ENCODE peak calls at places on chromosome 1, in eight cellular contexts. N is neuronal stem cell, P is HCT116, O is GM12878, F is lower lobe of right lung, I is kidney epithelial cell, Q is psoas muscle, W is GM23338. R is an unnamed sample. For H3K36me3, the result is how much of the 10 kb centered on the place peaks cover.

GRCh38 chr1:41657679-41658078 is 173.2 kb upstream of the EDN2 start:
- DNase-seq in I (no peak), N (no peak), F (no peak), P (no peak), W (no peak), O (no peak), Q (no peak), R (no peak)

GRCh38 chr1:25516686-25517085 is 26.7 kb upstream of the LDLRAP1 start:
- DNase-seq in W (no peak), F (no peak), N (no peak), I (no peak), P (no peak), Q (no peak), O (no peak), R (no peak)

GRCh38 chr1:225766967-225767413 is 10.6 kb upstream of the SRP9 start:
- DNase-seq in F (no peak), Q (peak), I (no peak), W (no peak), N (no peak), P (no peak), O (no peak), R (no peak)

GRCh38 chr1:165696625-165697100 is 1.7 kb downstream of the ALDH9A1 start:
- DNase-seq in W (no peak), O (no peak), I (no peak), Q (no peak), P (no peak), N (no peak), F (no peak), R (peak)

GRCh38 chr1:78491311-78492071 is 717 bp downstream of the PTGFR start:
- DNase-seq in I (peak), W (peak), P (no peak), O (no peak), F (no peak), Q (peak), N (peak), R (no peak)

GRCh38 chr1:107196973-107197562 is 56.2 kb downstream of the NTNG1 start:
- DNase-seq in I (no peak), F (no peak), P (peak), O (peak), N (peak), Q (no peak), W (peak), R (peak)

GRCh38 chr1:85359874-85360708 is 83.7 kb upstream of the BCL10 start:
- DNase-seq in F (no peak), W (no peak), P (no peak), I (no peak), Q (no peak), O (no peak), N (no peak), R (no peak)

GRCh38 chr1:173440430-173440829 is 36.7 kb upstream of the PRDX6 start:
- DNase-seq in P (no peak), O (no peak), I (no peak), N (no peak), F (no peak), Q (no peak), W (no peak), R (no peak)

GRCh38 chr1:44721521-44722361 is 9.2 kb downstream of the RNU5D-1 start:
- DNase-seq in W (peak), Q (no peak), O (peak), P (peak), F (peak), N (no peak), I (peak), R (peak)

GRCh38 chr1:170309389-170310013 is 163.7 kb downstream of the NTMT2 start:
- DNase-seq in F (no peak), Q (no peak), O (no peak), I (peak), N (no peak), P (no peak), W (no peak), R (no peak)

GRCh38 chr1:173475564-173476196 is 1.5 kb upstream of the PRDX6 start:
- DNase-seq in O (no peak), N (no peak), I (no peak), P (no peak), F (no peak), W (no peak), Q (no peak), R (peak)

GRCh38 chr1:237227507-237227906 is 185.5 kb downstream of the RYR2 start:
- DNase-seq in F (no peak), W (no peak), N (no peak), I (no peak), O (no peak), P (no peak), Q (no peak), R (no peak)

GRCh38 chr1:244349103-244349531 is 102.6 kb downstream of the ADSS2 start:
- DNase-seq in N (no peak), W (no peak), Q (no peak), F (no peak), I (no peak), O (no peak), P (no peak), R (no peak)

GRCh38 chr1:85692730-85693314 is 15.4 kb downstream of the ZNHIT6 start:
- DNase-seq in I (peak), Q (no peak), N (no peak), O (no peak), F (no peak), P (peak), W (peak), R (peak)

GRCh38 chr1:156126701-156127534 is 12.4 kb downstream of the LMNA start:
- DNase-seq in F (peak), Q (peak), P (peak), O (peak), N (no peak), I (no peak), W (no peak), R (no peak)

GRCh38 chr1:78619803-78620579 is at the start of gene IFI44L:
- DNase-seq in P (no peak), Q (peak), W (no peak), I (no peak), F (peak), O (peak), N (no peak), R (no peak)

GRCh38 chr1:59549903-59550302 is 253.0 kb downstream of the FGGY start:
- DNase-seq in N (no peak), Q (no peak), W (no peak), O (no peak), F (peak), P (no peak), I (no peak), R (no peak)

GRCh38 chr1:19926296-19927129 is 3.1 kb upstream of the PLA2G2E start:
- DNase-seq in P (peak), W (no peak), Q (no peak), F (no peak), N (no peak), O (no peak), I (peak), R (no peak)

GRCh38 chr1:117836069-117836468 is 93.4 kb downstream of the GDAP2 start:
- DNase-seq in I (no peak), O (no peak), P (no peak), Q (no peak), F (no peak), N (no peak), W (no peak), R (no peak)

GRCh38 chr1:211326528-211327340 is at the start of gene TRAF5:
- DNase-seq in Q (peak), W (peak), I (no peak), F (peak), P (no peak), O (no peak), N (peak), R (peak)

GRCh38 chr1:5956022-5956830 is 36.0 kb downstream of the NPHP4 start:
- DNase-seq in Q (no peak), F (no peak), W (no peak), N (no peak), I (no peak), P (no peak), O (no peak), R (no peak)

GRCh38 chr1:78441921-78442320 is 48.9 kb upstream of the PTGFR start:
- DNase-seq in Q (no peak), I (no peak), N (no peak), P (no peak), O (no peak), F (no peak), W (no peak), R (no peak)

GRCh38 chr1:113415256-113416189 is 25.2 kb downstream of the MAGI3 start:
- DNase-seq in P (no peak), O (no peak), F (no peak), I (no peak), N (no peak), Q (no peak), W (no peak), R (no peak)

GRCh38 chr1:173856014-173856413 is 11.8 kb downstream of the GAS5 start:
- DNase-seq in P (no peak), I (no peak), Q (no peak), O (no peak), W (no peak), N (no peak), F (no peak), R (no peak)

GRCh38 chr1:29849038-29849750 is 612.9 kb downstream of the PTPRU start:
- DNase-seq in I (no peak), P (no peak), F (no peak), W (peak), Q (no peak), N (peak), O (peak), R (peak)

GRCh38 chr1:231847612-231848390 is 221.2 kb downstream of the DISC1 start:
- DNase-seq in P (no peak), O (no peak), W (no peak), Q (no peak), N (no peak), I (no peak), F (no peak), R (no peak)

GRCh38 chr1:31637915-31638673 is 6.6 kb downstream of the PEF1 start:
- DNase-seq in I (no peak), Q (no peak), O (peak), F (no peak), W (no peak), N (no peak), P (no peak), R (no peak)

GRCh38 chr1:31640179-31640578 is 4.5 kb downstream of the PEF1 start:
- DNase-seq in O (no peak), W (no peak), N (no peak), I (no peak), F (no peak), Q (no peak), P (no peak), R (no peak)

GRCh38 chr1:31642366-31642765 is 2.3 kb downstream of the PEF1 start:
- DNase-seq in P (no peak), F (no peak), O (no peak), I (no peak), N (no peak), Q (no peak), W (peak), R (no peak)

GRCh38 chr1:31640964-31641363 is 3.7 kb downstream of the PEF1 start:
- DNase-seq in N (no peak), W (peak), I (no peak), O (no peak), F (no peak), P (no peak), Q (no peak), R (no peak)

DNA sequence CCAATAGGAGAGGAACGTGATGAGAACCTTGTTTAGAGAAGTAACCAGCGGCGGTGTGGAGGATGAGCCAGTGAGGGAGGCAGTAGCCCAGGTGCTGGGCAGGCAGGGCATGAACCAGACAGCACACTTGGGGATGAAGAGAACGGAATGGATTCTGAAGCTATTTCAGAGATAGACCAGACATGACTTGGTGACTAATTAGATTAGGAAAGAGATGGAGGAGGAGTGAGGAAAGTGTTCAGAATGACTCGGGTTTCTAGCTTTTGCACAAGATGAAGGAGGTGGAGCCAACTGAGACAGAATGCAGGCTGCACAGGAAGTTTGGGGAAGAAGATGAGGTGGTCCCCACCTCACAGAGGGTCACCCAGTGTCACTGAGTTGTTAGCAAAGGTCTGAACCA is 5.1 kb downstream of the PEF1 start:
- DNase-seq in Q (no peak), W (no peak), F (no peak), N (no peak), O (no peak), P (no peak), I (no peak), R (no peak)
- H3K36me3 ChIP-seq in Q (under half), W (under half), F (under half), N (under half), O (under half), P (under half), I (under half), R (under half)

GRCh38 chr1:63319069-63320023 is 3.0 kb upstream of the FOXD3 start:
- DNase-seq in P (no peak), W (peak), Q (no peak), I (no peak), N (peak), F (no peak), O (no peak), R (no peak)
- H3K4me3 ChIP-seq in P (no peak), W (peak), Q (no peak), I (no peak), N (no peak), F (no peak), O (no peak), R (no peak)

DNA sequence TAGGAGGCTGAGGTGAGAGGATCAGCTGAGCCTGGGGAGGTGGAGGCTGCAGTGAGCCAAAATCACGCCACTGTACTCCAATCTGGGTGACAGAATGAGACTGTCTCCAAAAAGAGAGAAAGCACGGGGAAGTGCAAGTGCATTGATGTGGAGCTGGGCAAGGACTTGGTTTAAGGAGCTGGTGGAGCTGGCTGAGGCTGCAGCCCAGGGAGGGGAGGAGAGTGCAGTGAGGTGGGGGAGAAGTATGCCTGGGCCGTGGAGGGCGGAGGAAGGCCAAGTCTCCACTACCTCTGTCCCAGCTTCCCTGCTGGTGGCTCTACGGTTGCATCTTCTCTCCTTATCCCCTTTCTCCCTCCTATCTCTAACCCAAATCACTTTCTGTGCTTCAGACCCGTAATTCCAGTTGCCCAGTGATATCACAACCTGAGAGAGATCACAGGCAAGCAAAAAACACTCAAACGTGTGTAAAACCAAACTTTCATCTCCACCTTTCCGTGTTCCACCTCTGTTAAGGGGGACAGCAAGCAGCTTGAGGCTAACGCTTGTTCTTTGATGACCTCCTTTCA is 11.1 kb downstream of the TOR3A start:
- DNase-seq in N (no peak), P (no peak), F (no peak), W (no peak), I (no peak), O (no peak), Q (no peak), R (no peak)
- H3K36me3 ChIP-seq in N (under half), P (under half), F (half or more), W (under half), I (under half), O (under half), Q (half or more), R (half or more)

GRCh38 chr1:35029756-35030155 is 2.0 kb downstream of the ZMYM6 start:
- DNase-seq in W (no peak), Q (no peak), F (no peak), N (no peak), I (no peak), O (no peak), P (no peak), R (no peak)
- H3K4me3 ChIP-seq in W (no peak), Q (peak), F (peak), N (no peak), I (no peak), O (peak), P (no peak), R (no peak)

GRCh38 chr1:220164116-220164515 is 70.2 kb downstream of the IARS2 start:
- DNase-seq in Q (no peak), W (no peak), I (no peak), O (no peak), P (no peak), N (no peak), F (no peak), R (no peak)
- H3K36me3 ChIP-seq in Q (half or more), W (under half), I (under half), O (under half), P (under half), N (under half), F (half or more), R (under half)

GRCh38 chr1:67306547-67306946 is 1.1 kb upstream of the IL12RB2 start:
- DNase-seq in W (no peak), N (no peak), Q (no peak), F (no peak), I (no peak), P (no peak), O (no peak), R (no peak)

GRCh38 chr1:67307251-67308060 is at the start of gene IL12RB2:
- DNase-seq in I (no peak), P (no peak), N (peak), O (no peak), Q (peak), W (peak), F (no peak), R (no peak)

GRCh38 chr1:67304023-67304422 is 3.6 kb upstream of the IL12RB2 start:
- DNase-seq in F (no peak), N (no peak), W (no peak), P (no peak), O (no peak), I (no peak), Q (no peak), R (no peak)

GRCh38 chr1:67312630-67313029 is 5.0 kb downstream of the IL12RB2 start:
- DNase-seq in Q (no peak), I (no peak), N (no peak), F (no peak), O (no peak), P (no peak), W (no peak), R (no peak)

DNA sequence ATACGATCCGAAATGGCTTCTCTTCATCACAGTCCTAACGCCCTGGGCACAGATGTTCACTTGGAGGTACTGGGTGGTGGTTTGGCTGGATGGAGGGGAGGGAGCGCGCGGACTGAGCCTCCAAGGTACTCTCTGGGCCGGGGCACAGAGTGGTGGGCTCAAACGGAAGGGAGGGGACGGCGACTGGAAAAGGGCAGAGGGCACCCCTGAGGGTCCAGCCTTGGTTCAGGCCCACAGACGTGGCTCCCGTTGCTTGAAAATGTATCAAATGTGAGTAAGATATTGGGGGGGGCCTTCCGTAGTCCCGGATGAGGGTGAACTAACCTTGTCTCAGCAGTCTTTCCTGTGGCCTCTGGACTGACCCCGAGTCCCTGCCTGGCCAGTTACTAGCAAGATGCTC is 463 bp downstream of the IL12RB2 start:
- DNase-seq in F (no peak), O (no peak), W (peak), Q (no peak), P (no peak), N (no peak), I (no peak), R (peak)
- H3K4me3 ChIP-seq in F (peak), O (peak), W (peak), Q (peak), P (no peak), N (no peak), I (no peak), R (no peak)

GRCh38 chr1:11057477-11057876 is 2.3 kb downstream of the SRM start:
- DNase-seq in N (no peak), Q (peak), P (no peak), O (no peak), I (no peak), W (no peak), F (no peak), R (no peak)
- H3K36me3 ChIP-seq in N (under half), Q (under half), P (under half), O (under half), I (under half), W (under half), F (under half), R (under half)

DNA sequence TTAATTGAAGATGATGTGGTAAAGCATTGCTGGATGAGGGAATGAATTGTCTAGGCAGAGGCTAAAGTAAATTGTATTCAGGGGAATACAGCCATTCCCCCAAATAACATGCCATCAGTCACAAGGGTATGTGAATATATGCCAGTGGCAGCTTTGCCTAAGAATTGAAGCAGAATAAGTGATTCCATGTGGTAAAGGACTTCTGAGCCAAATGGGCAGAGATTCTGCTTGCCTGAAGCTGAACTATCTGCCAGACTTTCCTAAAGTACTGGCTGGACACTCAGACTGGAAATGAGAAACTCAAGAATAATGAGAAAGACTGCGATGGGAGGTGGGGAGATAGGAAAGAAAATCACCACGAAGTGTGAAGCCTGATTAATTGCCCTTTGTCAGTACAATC is 2.4 kb downstream of the LIX1L start:
- DNase-seq in W (no peak), P (no peak), I (no peak), Q (no peak), F (no peak), N (no peak), O (no peak), R (no peak)
- H3K4me3 ChIP-seq in W (no peak), P (no peak), I (no peak), Q (peak), F (no peak), N (no peak), O (no peak), R (no peak)

GRCh38 chr1:228016653-228017355 is 10.0 kb downstream of the WNT3A start:
- DNase-seq in N (no peak), P (no peak), I (no peak), O (no peak), F (no peak), W (no peak), Q (no peak), R (no peak)

GRCh38 chr1:228018125-228018398 is 11.3 kb downstream of the WNT3A start:
- DNase-seq in N (no peak), P (no peak), Q (no peak), I (no peak), W (no peak), F (no peak), O (no peak), R (no peak)

GRCh38 chr1:228017356-228018124 is 10.7 kb downstream of the WNT3A start:
- DNase-seq in P (no peak), I (no peak), F (peak), W (no peak), Q (peak), O (no peak), N (no peak), R (no peak)

GRCh38 chr1:228020686-228021525 is 14.1 kb downstream of the WNT3A start:
- DNase-seq in Q (peak), I (no peak), P (no peak), W (no peak), O (no peak), N (no peak), F (peak), R (no peak)

GRCh38 chr1:228018961-228019721 is 12.3 kb downstream of the WNT3A start:
- DNase-seq in Q (peak), F (peak), P (no peak), N (no peak), O (no peak), W (no peak), I (no peak), R (no peak)
- H3K36me3 ChIP-seq in Q (under half), F (under half), P (under half), N (under half), O (under half), W (under half), I (under half), R (under half)

GRCh38 chr1:150272379-150272840 is at the start of gene C1orf54:
- DNase-seq in F (no peak), W (peak), N (peak), P (no peak), I (no peak), O (no peak), Q (peak), R (no peak)
- H3K4me3 ChIP-seq in F (peak), W (peak), N (peak), P (no peak), I (peak), O (peak), Q (peak), R (no peak)